ENCODE peak calls at places on chromosomes 1 and 21, in six cellular contexts. K is neuronal stem cell, Q is nucleus accumbens, X is NCI-H1105, W is NCI-H1436, S is amniotic stem cell. R is an unnamed sample.

GRCh38 chr1:55060133-55060999 is 21.0 kb downstream of the PCSK9 start:
- DNase-seq in K (no peak), Q (no peak), X (no peak), W (no peak), S (no peak), R (no peak)

GRCh38 chr1:226405411-226405988 is 2.4 kb downstream of the PARP1 start:
- DNase-seq in K (no peak), Q (no peak), X (no peak), W (no peak), S (no peak), R (no peak)

GRCh38 chr21:17270234-17270633 is 242.6 kb upstream of the CXADR start:
- DNase-seq in K (no peak), Q (no peak), X (peak; percentile 33), W (peak; percentile 14), S (no peak), R (peak; percentile 47)

GRCh38 chr1:109272831-109273547 is 10.0 kb downstream of the PSRC1 start:
- DNase-seq in K (no peak), Q (no peak), X (no peak), W (no peak), S (no peak), R (no peak)

GRCh38 chr1:170664283-170664827 is 424 bp downstream of the PRRX1 start:
- DNase-seq in K (no peak), Q (no peak), X (no peak), W (no peak), S (no peak), R (peak; percentile 33)

GRCh38 chr1:34332996-34333395 is 156.3 kb downstream of the C1orf94 start:
- DNase-seq in K (no peak), Q (no peak), X (no peak), W (no peak), S (no peak), R (no peak)

GRCh38 chr1:62306065-62306464 is 13.2 kb downstream of the KANK4 start:
- DNase-seq in K (no peak), Q (no peak), X (no peak), W (no peak), S (no peak), R (no peak)

GRCh38 chr1:241627453-241628329 is 12.5 kb downstream of the CHML start:
- DNase-seq in K (no peak), Q (no peak), X (no peak), W (peak; percentile 25), S (peak; percentile 53), R (peak; percentile 76)

R was measured in AG08395.